ENCODE peak calls at places on chromosome 22, in five cellular contexts. A is cardiac muscle cell, R is GM23338, O is GM23248, C is A673. N is an unnamed sample. For H3K4me1, the result is how much of the 10 kb centered on the place peaks cover.

GRCh38 chr22:37334859-37335818 is 52.8 kb downstream of the CYTH4 start:
- DNase-seq in A (no peak), R (peak), O (peak), C (peak), N (no peak)

GRCh38 chr22:17581056-17581455 is 17.8 kb downstream of the SLC25A18 start:
- DNase-seq in A (no peak), R (no peak), O (no peak), C (no peak), N (no peak)

GRCh38 chr22:44381761-44382454 is 69.2 kb upstream of the SHISAL1 start:
- DNase-seq in A (no peak), R (no peak), O (no peak), C (no peak), N (no peak)

GRCh38 chr22:50723991-50724390 is 14.0 kb upstream of the ACR start:
- DNase-seq in A (no peak), R (no peak), O (no peak), C (no peak), N (no peak)

GRCh38 chr22:44680481-44680894 is 21.5 kb upstream of the PRR5 start:
- DNase-seq in A (peak), R (no peak), O (no peak), C (no peak), N (no peak)

GRCh38 chr22:22800716-22801115 is 86.9 kb upstream of the IGLL5 start:
- DNase-seq in A (no peak), R (no peak), O (peak), C (no peak), N (no peak)

GRCh38 chr22:35021166-35021565 is 44.8 kb upstream of the ISX start:
- DNase-seq in A (no peak), R (no peak), O (no peak), C (no peak), N (no peak)

GRCh38 chr22:43183496-43184263 is 3.3 kb downstream of the TTLL12 start:
- DNase-seq in A (no peak), R (no peak), O (peak), C (peak), N (peak)

GRCh38 chr22:32106930-32107329 is 52.2 kb downstream of the C22orf42 start:
- DNase-seq in A (peak), R (peak), O (peak), C (peak), N (peak)

GRCh38 chr22:17963015-17963414 is 61.3 kb downstream of the MICAL3 start:
- DNase-seq in A (no peak), R (no peak), O (no peak), C (no peak), N (no peak)

GRCh38 chr22:35172452-35172851 is 84.8 kb upstream of the HMGXB4 start:
- DNase-seq in A (no peak), R (no peak), O (no peak), C (peak), N (no peak)

GRCh38 chr22:27612075-27612474 is 189.5 kb downstream of the MN1 start:
- DNase-seq in A (no peak), R (no peak), O (no peak), C (peak), N (no peak)

GRCh38 chr22:36369004-36369921 is 18.5 kb downstream of the MYH9 start:
- DNase-seq in A (no peak), R (no peak), O (peak), C (peak), N (no peak)

GRCh38 chr22:22371031-22371541 is 126.5 kb downstream of the VPREB1 start:
- DNase-seq in A (no peak), R (peak), O (peak), C (peak), N (no peak)

GRCh38 chr22:31544481-31545480 is 48.4 kb downstream of the SFI1 start:
- DNase-seq in A (no peak), R (no peak), O (no peak), C (no peak), N (no peak)

GRCh38 chr22:21657361-21658118 is 8.3 kb upstream of the PPIL2 start:
- DNase-seq in A (peak), R (peak), O (peak), C (peak), N (peak)

GRCh38 chr22:24069721-24070120 is 58.6 kb downstream of the CABIN1 start:
- DNase-seq in A (no peak), R (no peak), O (no peak), C (no peak), N (no peak)
- H3K4me1 ChIP-seq in A (under half), R (under half), O (under half), C (under half), N (under half)

GRCh38 chr22:39472570-39473556 is 16.1 kb downstream of the MGAT3 start:
- DNase-seq in A (peak), R (no peak), O (no peak), C (no peak), N (no peak)

GRCh38 chr22:39473856-39474255 is 17.0 kb downstream of the MGAT3 start:
- DNase-seq in A (no peak), R (no peak), O (no peak), C (no peak), N (no peak)

GRCh38 chr22:39469681-39470461 is 13.1 kb downstream of the MGAT3 start:
- DNase-seq in A (peak), R (no peak), O (no peak), C (no peak), N (no peak)

GRCh38 chr22:39470462-39471335 is 13.9 kb downstream of the MGAT3 start:
- DNase-seq in A (peak), R (no peak), O (no peak), C (no peak), N (no peak)

DNA sequence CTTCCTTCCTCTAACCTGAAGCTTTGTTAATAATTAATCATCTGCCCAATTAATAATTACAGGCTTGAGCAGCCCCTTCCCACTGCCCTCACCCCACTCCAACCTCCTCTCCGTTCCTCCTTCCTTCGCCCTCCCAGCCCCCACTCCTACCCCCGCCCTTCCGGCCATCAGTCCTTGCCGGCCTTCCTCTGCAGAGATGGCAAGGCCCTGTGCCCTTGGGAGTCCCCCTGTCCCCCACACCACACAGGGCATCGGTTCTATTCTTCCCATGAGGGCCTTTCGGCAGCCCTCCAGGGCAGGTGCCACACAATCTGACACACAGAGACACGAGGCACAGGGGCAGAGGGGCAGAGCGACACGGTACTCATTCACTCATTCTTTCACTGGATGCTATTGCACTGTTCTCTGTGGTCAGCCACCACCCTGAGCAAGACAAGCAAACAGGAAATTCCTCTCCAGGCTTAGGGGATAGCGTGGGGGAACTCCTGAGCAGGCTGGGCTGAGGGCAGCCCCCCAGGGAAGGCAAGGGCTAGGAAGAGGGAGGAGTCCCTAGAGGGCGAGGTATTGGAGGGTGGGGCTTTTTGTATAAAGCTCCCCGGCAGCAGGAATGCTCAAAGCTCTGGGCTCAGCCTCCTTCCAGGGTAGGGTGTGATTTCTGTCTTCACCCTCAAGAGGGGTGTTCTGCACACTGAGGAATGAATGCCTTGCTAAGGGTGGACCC is 14.8 kb downstream of the MGAT3 start:
- DNase-seq in A (peak), R (no peak), O (peak), C (peak), N (peak)
- H3K4me1 ChIP-seq in A (half or more), R (under half), O (under half), C (under half), N (under half)

GRCh38 chr22:49509016-49509415 is 318.7 kb downstream of the BRD1 start:
- DNase-seq in A (no peak), R (no peak), O (no peak), C (no peak), N (no peak)

GRCh38 chr22:49505337-49506009 is 322.2 kb downstream of the BRD1 start:
- DNase-seq in A (no peak), R (no peak), O (no peak), C (no peak), N (no peak)

GRCh38 chr22:49508561-49508960 is 319.1 kb downstream of the BRD1 start:
- DNase-seq in A (no peak), R (no peak), O (no peak), C (no peak), N (no peak)

GRCh38 chr22:49506010-49506400 is 321.7 kb downstream of the BRD1 start:
- DNase-seq in A (no peak), R (no peak), O (no peak), C (no peak), N (no peak)

GRCh38 chr22:49507607-49508292 is 319.9 kb downstream of the BRD1 start:
- DNase-seq in A (no peak), R (no peak), O (no peak), C (no peak), N (no peak)
- H3K4me1 ChIP-seq in A (under half), R (under half), O (under half), C (under half), N (under half)

DNA sequence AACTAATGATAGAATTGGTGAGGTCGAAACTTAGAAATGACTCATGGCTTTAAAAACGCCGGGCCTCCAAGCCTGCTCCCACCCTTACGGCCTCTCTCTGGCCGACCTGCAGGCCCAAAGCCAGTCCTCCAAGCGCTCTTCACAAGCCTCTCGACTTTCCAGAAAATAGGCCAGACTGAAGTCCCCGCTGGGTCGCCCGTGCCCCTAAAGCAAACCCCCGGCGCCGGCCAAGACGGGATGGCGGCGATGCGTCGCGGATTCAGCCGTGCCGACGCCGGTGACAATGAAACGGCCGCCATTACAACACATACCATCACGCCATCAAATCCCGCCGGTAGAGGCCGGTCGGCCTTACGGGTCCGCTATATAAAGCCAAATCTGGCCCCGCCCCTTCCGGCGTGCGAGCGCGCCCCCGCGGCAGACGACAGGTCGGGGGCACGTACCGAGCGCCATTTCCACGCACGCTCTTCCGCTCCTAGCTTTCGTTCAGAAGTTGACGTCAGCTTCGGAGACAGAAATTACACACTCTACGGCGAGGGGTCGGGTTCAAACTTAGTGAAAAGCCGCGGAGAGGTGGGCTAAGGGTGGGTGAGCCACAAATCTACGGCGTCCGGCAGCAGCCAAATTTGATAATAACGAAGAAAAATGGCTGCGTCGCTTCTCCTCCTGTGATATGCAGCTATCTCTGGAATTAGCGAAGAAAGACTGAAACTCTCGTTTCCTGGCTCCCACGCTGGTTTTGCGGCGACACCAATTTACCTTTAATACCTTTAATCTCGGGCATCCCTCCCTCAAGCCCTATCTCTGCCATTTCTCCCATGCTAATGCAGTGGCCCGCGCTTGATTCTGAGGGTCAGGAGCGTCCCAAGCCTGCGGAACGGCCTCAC is at the start of gene RPL3:
- DNase-seq in A (peak), R (peak), O (peak), C (peak), N (peak)
- H3K4me1 ChIP-seq in A (under half), R (under half), O (under half), C (under half), N (under half)

DNA sequence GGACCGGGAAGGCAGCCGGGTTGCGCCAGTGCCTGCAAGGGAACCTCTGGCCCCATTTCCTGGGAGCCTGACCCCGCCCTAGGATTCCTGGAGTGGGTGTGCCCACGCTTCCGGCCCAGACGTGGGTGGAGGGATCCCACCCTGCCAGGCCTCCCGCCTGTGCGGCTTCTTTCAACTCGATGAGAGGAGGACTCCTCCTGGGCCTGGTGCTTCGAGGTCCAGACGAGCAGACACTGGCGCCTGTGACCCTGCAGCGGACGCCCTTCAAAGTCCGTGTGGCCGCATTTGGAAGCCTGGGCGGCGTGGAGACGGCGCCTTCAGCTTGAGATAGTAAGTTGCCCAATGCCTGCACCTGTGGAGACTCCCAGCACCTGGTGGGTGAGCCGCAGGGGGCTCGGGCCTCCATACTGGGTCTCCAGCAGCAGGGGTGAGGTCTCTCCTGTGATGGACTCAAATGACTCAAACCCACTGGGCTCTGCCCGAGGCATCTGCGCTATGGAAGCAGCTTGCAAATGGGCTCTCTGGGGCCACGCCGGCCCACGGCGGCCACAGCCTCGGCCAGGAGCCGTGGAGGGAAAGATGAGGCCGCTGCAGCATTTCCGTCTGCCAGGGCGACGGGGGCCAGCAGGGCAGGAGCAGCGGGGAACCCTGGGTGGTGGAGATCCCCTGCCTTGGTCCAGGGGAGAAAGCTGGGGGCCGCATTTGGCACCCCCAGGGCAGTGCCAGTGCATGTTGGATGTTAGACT is 64.3 kb upstream of the PPARA start:
- DNase-seq in A (no peak), R (no peak), O (peak), C (peak), N (no peak)
- H3K4me1 ChIP-seq in A (under half), R (under half), O (half or more), C (half or more), N (half or more)

DNA sequence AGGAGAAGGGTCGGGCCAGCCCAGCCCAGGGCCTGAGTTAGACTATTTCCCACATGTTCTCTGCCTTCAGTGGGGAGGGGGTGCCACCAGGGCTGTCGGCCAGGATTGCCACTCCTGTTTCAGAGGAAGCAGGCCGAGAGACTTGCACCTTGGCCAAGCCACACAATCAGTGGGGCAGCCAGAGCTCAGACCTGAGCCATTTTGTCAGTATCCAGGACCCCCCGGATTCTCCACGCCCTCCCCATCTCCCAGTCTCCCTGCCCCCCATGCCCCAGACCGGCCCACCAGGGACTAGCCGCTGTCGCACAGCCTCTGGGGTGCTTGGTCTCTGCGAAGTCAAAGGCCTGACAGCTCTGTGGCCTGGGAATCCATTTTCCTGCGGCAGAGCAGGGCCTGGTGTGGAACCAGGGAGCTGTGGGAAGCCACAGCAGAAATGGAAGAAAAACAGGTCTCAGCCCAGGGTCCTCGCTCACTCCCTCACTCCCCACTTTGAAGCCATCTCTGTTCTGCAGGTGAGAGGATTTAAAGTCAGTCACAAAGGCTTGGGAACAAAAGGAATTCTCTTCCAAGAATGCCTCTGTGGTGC is 25.5 kb upstream of the MGAT3 start:
- DNase-seq in A (no peak), R (no peak), O (no peak), C (no peak), N (no peak)
- H3K4me1 ChIP-seq in A (under half), R (under half), O (under half), C (under half), N (under half)

DNA sequence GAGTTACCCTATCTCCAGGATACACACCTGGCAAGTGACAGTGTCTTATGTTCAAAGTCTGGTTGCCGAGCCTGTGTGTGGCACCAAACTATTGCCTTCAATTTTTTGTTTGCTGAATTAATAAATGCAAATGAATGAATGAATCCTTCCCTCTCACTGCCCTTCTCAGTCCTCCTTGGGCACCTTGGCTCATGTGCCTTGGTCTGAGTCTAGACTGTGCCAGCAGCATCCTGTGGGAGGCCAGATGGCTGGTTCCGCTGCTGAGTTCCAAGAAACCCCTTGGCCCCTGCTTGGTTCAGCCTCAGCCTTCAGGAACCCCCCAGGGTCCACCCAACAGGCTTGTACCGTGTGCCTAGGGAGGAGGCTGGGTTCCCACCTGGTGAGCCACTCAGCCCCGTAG is 31.0 kb downstream of the TOB2 start:
- DNase-seq in A (no peak), R (no peak), O (no peak), C (no peak), N (no peak)
- H3K4me1 ChIP-seq in A (under half), R (under half), O (under half), C (under half), N (half or more)

GRCh38 chr22:20244744-20245576 is 23.2 kb downstream of the RTN4R start:
- DNase-seq in A (no peak), R (no peak), O (no peak), C (peak), N (no peak)

GRCh38 chr22:20242393-20243175 is 25.5 kb downstream of the RTN4R start:
- DNase-seq in A (no peak), R (no peak), O (no peak), C (no peak), N (no peak)

GRCh38 chr22:20244250-20244648 is 23.9 kb downstream of the RTN4R start:
- DNase-seq in A (no peak), R (no peak), O (no peak), C (no peak), N (no peak)

GRCh38 chr22:20243176-20243544 is 25.0 kb downstream of the RTN4R start:
- DNase-seq in A (no peak), R (no peak), O (no peak), C (no peak), N (no peak)

GRCh38 chr22:20243545-20244249 is 24.4 kb downstream of the RTN4R start:
- DNase-seq in A (peak), R (peak), O (peak), C (peak), N (peak)
- H3K4me1 ChIP-seq in A (under half), R (under half), O (under half), C (under half), N (under half)

GRCh38 chr22:30304495-30305244 is 15.4 kb upstream of the CASTOR1 start:
- DNase-seq in A (no peak), R (no peak), O (peak), C (no peak), N (peak)

GRCh38 chr22:30305519-30305905 is 16.2 kb upstream of the CASTOR1 start:
- DNase-seq in A (no peak), R (no peak), O (peak), C (no peak), N (no peak)

GRCh38 chr22:30305906-30306628 is 16.8 kb upstream of the CASTOR1 start:
- DNase-seq in A (no peak), R (no peak), O (peak), C (no peak), N (no peak)

GRCh38 chr22:30301995-30302809 is 12.9 kb upstream of the CASTOR1 start:
- DNase-seq in A (no peak), R (no peak), O (peak), C (no peak), N (peak)

GRCh38 chr22:30302810-30303138 is 13.5 kb upstream of the CASTOR1 start:
- DNase-seq in A (no peak), R (no peak), O (no peak), C (no peak), N (no peak)
- H3K4me1 ChIP-seq in A (under half), R (under half), O (under half), C (under half), N (half or more)